ENCODE peak calls at places on chromosome 16, in seven cellular contexts. A is IMR-90, V is mucosa of descending colon, N is GM06990, D is BE2C, B is right lobe of liver, K is pancreas. F is an unnamed sample. For H3K36me3, the result is how much of the 10 kb centered on the place peaks cover.

GRCh38 chr16:50160495-50161164 is 7.5 kb downstream of the TENT4B start:
- DNase-seq in A (peak), V (no peak), N (no peak), D (no peak), B (no peak), K (no peak), F (no peak)

GRCh38 chr16:58259995-58260394 is 34.8 kb downstream of the PRSS54 start:
- DNase-seq in A (no peak), V (no peak), N (no peak), D (no peak), B (no peak), K (no peak), F (no peak)

GRCh38 chr16:28534542-28535373 is 4.0 kb downstream of the NUPR1 start:
- DNase-seq in A (no peak), V (no peak), N (no peak), D (no peak), B (peak), K (no peak), F (no peak)

GRCh38 chr16:69326172-69326873 is 4.1 kb downstream of the PDF start:
- DNase-seq in A (no peak), V (peak), N (no peak), D (no peak), B (peak), K (no peak), F (no peak)

GRCh38 chr16:19753815-19754643 is 36.0 kb downstream of the IQCK start:
- DNase-seq in A (peak), V (no peak), N (no peak), D (no peak), B (no peak), K (peak), F (no peak)

GRCh38 chr16:14513389-14514107 is 116.5 kb downstream of the PARN start:
- DNase-seq in A (no peak), V (no peak), N (no peak), D (no peak), B (no peak), K (no peak), F (no peak)

GRCh38 chr16:23557779-23558330 is 328 bp downstream of the UBFD1 start:
- DNase-seq in A (peak), V (no peak), N (no peak), D (no peak), B (peak), K (no peak), F (peak)

GRCh38 chr16:87086156-87086555 is 231.0 kb downstream of the C16orf95 start:
- DNase-seq in A (peak), V (no peak), N (no peak), D (no peak), B (no peak), K (no peak), F (no peak)

GRCh38 chr16:11360581-11360980 is 15.3 kb downstream of the RMI2 start:
- DNase-seq in A (no peak), V (no peak), N (no peak), D (no peak), B (no peak), K (no peak), F (no peak)

GRCh38 chr16:35908942-35909341 is 2449.5 kb downstream of the TP53TG3F start:
- DNase-seq in A (no peak), V (no peak), N (no peak), D (no peak), B (no peak), K (no peak), F (no peak)

GRCh38 chr16:377419-377951 is 4.3 kb downstream of the PGAP6 start:
- DNase-seq in A (no peak), V (peak), N (no peak), D (peak), B (no peak), K (no peak), F (no peak)

GRCh38 chr16:86882586-86883280 is 304.4 kb downstream of the FOXL1 start:
- DNase-seq in A (peak), V (no peak), N (no peak), D (no peak), B (no peak), K (no peak), F (no peak)

GRCh38 chr16:29767062-29767461 is 11.0 kb upstream of the ZG16 start:
- DNase-seq in A (no peak), V (no peak), N (no peak), D (no peak), B (no peak), K (no peak), F (no peak)

GRCh38 chr16:71637398-71637797 is 11.4 kb downstream of the MARVELD3 start:
- DNase-seq in A (peak), V (no peak), N (no peak), D (no peak), B (no peak), K (no peak), F (no peak)

GRCh38 chr16:20637247-20637646 is 60.2 kb downstream of the ACSM1 start:
- DNase-seq in A (no peak), V (no peak), N (no peak), D (no peak), B (no peak), K (no peak), F (no peak)

GRCh38 chr16:82694239-82694874 is 67.6 kb downstream of the CDH13 start:
- DNase-seq in A (peak), V (no peak), N (no peak), D (no peak), B (no peak), K (no peak), F (no peak)

GRCh38 chr16:12002447-12003006 is 26.0 kb downstream of the SNX29 start:
- DNase-seq in A (peak), V (no peak), N (no peak), D (no peak), B (no peak), K (no peak), F (no peak)

GRCh38 chr16:56470666-56471065 is 19.3 kb downstream of the OGFOD1 start:
- DNase-seq in A (no peak), V (no peak), N (no peak), D (no peak), B (no peak), K (no peak), F (no peak)
- H3K36me3 ChIP-seq in A (half or more), V (under half), N (under half), D (half or more), B (half or more), K (under half), F (half or more)

DNA sequence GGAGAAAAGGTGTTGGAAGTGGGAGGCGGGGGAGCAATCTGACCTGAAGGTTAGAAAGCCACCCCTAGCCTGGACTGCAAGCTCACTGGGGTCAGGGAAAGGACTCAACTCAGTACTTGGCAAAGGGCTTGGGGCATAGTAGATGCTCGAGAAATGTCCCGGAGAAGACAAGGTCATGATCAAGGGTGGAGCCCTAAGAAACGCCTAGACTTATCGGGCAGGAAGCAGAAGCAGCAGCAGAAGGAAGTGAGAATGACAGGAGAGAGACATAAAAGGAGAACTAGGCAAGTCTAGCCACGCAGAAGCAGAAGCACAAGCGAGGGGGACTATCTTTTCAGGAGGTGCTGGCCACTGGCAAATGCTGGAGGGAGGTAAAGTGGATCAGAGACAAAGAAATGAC is 10.2 kb downstream of the COTL1 start:
- DNase-seq in A (no peak), V (no peak), N (no peak), D (no peak), B (no peak), K (no peak), F (peak)
- H3K4me3 ChIP-seq in A (no peak), V (no peak), N (peak), D (no peak), B (no peak), K (no peak), F (peak)

GRCh38 chr16:4613636-4614570 is 785 bp downstream of the UBALD1 start:
- DNase-seq in A (peak), V (no peak), N (peak), D (peak), B (no peak), K (no peak), F (no peak)
- TF ChIP-seq CTCF in A (no peak), V (no peak), N (no peak), D (no peak), B (no peak), K (no peak), F (no peak)

GRCh38 chr16:2173366-2173765 is 17.8 kb downstream of the TRAF7 start:
- DNase-seq in A (no peak), V (no peak), N (no peak), D (no peak), B (no peak), K (no peak), F (no peak)

GRCh38 chr16:2174396-2175131 is 19.0 kb downstream of the TRAF7 start:
- DNase-seq in A (no peak), V (no peak), N (no peak), D (no peak), B (no peak), K (no peak), F (no peak)

GRCh38 chr16:2173916-2174315 is 18.3 kb downstream of the TRAF7 start:
- DNase-seq in A (no peak), V (no peak), N (no peak), D (no peak), B (no peak), K (no peak), F (no peak)

GRCh38 chr16:2171601-2172178 is 16.1 kb downstream of the TRAF7 start:
- DNase-seq in A (no peak), V (no peak), N (no peak), D (no peak), B (no peak), K (no peak), F (no peak)

GRCh38 chr16:2172688-2173335 is 17.2 kb downstream of the TRAF7 start:
- DNase-seq in A (no peak), V (no peak), N (no peak), D (no peak), B (no peak), K (no peak), F (no peak)
- H3K36me3 ChIP-seq in A (half or more), V (under half), N (under half), D (half or more), B (half or more), K (under half), F (under half)

GRCh38 chr16:67186550-67186950 is 2.8 kb upstream of the MATCAP1 start:
- DNase-seq in A (no peak), V (no peak), N (no peak), D (no peak), B (no peak), K (no peak), F (no peak)

GRCh38 chr16:67184453-67185002 is 765 bp upstream of the MATCAP1 start:
- DNase-seq in A (no peak), V (no peak), N (no peak), D (peak), B (no peak), K (no peak), F (no peak)

GRCh38 chr16:67187175-67187900 is 2.6 kb downstream of the EXOC3L1 start:
- DNase-seq in A (no peak), V (no peak), N (no peak), D (no peak), B (no peak), K (no peak), F (no peak)

GRCh38 chr16:67185003-67185865 is 1.5 kb upstream of the MATCAP1 start:
- DNase-seq in A (peak), V (peak), N (peak), D (peak), B (peak), K (peak), F (peak)

GRCh38 chr16:67185866-67186134 is 2.0 kb upstream of the MATCAP1 start:
- DNase-seq in A (no peak), V (no peak), N (no peak), D (no peak), B (no peak), K (no peak), F (no peak)
- H3K4me3 ChIP-seq in A (no peak), V (no peak), N (no peak), D (no peak), B (no peak), K (no peak), F (no peak)

GRCh38 chr16:3665508-3665907 is 11.0 kb downstream of the DNASE1 start:
- DNase-seq in A (no peak), V (peak), N (no peak), D (no peak), B (no peak), K (no peak), F (peak)
- TF ChIP-seq CTCF in A (no peak), V (no peak), N (peak), D (no peak), B (no peak), K (no peak), F (peak)

DNA sequence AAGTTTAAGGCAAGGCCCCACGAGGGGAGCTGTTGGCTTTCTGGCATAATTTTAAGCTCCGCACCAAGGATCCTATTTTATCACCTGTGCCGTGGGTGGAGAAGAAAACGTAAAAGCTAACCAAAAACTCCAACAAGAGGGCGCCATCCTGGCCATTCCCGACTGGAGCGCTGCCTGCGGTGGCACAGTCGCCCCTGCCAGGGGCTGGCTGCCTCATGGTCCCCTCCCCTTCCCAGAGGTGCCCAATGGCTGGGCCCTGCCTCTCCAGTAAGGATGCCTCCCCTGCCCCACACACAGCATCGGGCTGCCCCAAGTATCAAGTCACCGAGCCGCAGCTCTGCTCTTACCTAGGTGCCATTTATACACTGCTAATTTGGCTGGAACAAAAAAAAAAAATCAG is 36.3 kb downstream of the ZDHHC7 start:
- DNase-seq in A (no peak), V (no peak), N (no peak), D (no peak), B (no peak), K (no peak), F (no peak)
- H3K36me3 ChIP-seq in A (under half), V (under half), N (under half), D (under half), B (under half), K (under half), F (under half)

DNA sequence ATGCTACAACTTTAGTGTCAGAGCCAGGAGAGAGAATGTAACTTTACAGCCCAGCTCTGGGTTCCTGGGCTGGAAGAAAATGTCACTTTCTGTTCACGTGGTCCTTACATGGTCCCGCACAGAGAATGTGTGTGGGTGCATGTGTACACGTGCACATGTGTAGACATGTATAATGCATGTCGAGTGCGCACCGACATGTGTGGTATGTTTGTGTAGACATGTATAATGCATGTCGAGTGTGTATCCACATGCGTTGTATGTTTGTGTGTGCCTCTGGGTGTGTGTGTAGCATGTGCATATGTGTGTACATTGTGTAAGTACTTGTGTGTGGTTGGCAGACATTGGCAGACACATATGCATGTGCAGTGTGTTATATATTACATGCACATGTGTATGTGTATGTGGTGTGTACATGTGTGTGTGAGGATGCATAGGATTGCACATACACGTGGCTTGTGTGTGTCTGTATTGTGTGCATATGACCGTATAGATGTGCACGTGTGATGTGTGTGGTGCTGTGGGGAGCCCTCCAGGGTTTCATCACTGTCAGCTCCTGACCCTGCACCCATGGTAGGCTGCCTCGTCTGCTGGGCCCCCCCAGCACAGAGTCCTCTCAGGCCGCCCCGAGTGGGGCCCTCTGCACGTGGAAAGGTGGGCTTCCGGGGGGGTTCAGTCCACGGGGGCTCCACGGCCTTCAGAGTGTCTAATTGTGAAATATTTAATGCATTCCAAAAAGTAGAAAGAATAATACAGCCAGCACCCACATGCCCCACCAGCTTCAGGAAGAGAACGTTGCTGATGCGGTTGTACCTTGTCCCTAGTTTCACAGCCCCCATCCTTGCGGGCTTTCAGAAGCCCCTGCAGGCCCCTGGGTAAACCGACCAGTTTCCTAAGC is 214.2 kb upstream of the GSE1 start:
- DNase-seq in A (no peak), V (peak), N (no peak), D (no peak), B (peak), K (peak), F (no peak)
- H3K4me3 ChIP-seq in A (no peak), V (no peak), N (no peak), D (no peak), B (no peak), K (no peak), F (no peak)